ENCODE peak calls at places on chromosomes 3 and 15, in six cellular contexts. Q is GM19239; A is MCF 10A; I is RWPE1; U is activated CD4-positive, CD25-positive, alpha-beta regulatory T cell; H is stimulated activated naive CD8-positive, alpha-beta T cell treated with anti-CD3 and anti-CD28 coated beads, Interleukin-15, amount 100 ng/mL, for 72 hours. N is an unnamed sample.

GRCh38 chr3:81914254-81914653 is 152.8 kb upstream of the GBE1 start:
- DNase-seq in A (no peak), H (no peak), Q (no peak), U (no peak), I (no peak), N (no peak)

GRCh38 chr3:127044996-127045395 is 62.1 kb downstream of the PLXNA1 start:
- DNase-seq in A (peak), H (no peak), I (peak), U (no peak), Q (no peak), N (no peak)

GRCh38 chr3:17840126-17840525 is 97.7 kb upstream of the TBC1D5 start:
- DNase-seq in H (no peak), A (no peak), I (no peak), U (no peak), Q (no peak), N (no peak)

GRCh38 chr3:4741404-4742307 is 237.6 kb upstream of the BHLHE40 start:
- DNase-seq in I (peak), H (no peak), A (peak), Q (no peak), U (no peak), N (peak)

GRCh38 chr3:158782283-158782682 is 19.6 kb upstream of the MFSD1 start:
- DNase-seq in A (no peak), I (no peak), U (no peak), Q (no peak), H (no peak), N (no peak)

GRCh38 chr3:14411988-14412387 is 9.6 kb downstream of the SLC6A6 start:
- DNase-seq in H (no peak), A (no peak), U (no peak), I (no peak), Q (no peak), N (no peak)

GRCh38 chr15:51825701-51826100 is 3.8 kb upstream of the TMOD3 start:
- DNase-seq in Q (no peak), A (no peak), H (no peak), U (no peak), I (no peak), N (no peak)

GRCh38 chr15:59622289-59622688 is 10.7 kb downstream of the GCNT3 start:
- DNase-seq in H (peak), U (no peak), Q (peak), I (peak), A (peak), N (no peak)

GRCh38 chr3:187997490-187997889 is 156.5 kb upstream of the LPP start:
- DNase-seq in U (no peak), H (no peak), Q (no peak), I (no peak), A (no peak), N (no peak)

GRCh38 chr3:179542375-179542774 is 20.4 kb upstream of the ACTL6A start:
- DNase-seq in I (no peak), U (no peak), Q (no peak), H (no peak), A (no peak), N (no peak)

GRCh38 chr15:52698514-52698913 is 19.3 kb upstream of the ATOSA start:
- DNase-seq in Q (no peak), H (no peak), I (no peak), A (no peak), U (no peak), N (no peak)

GRCh38 chr3:129305592-129306091 is 27.0 kb downstream of the HMCES start:
- DNase-seq in I (peak), U (no peak), Q (no peak), H (no peak), A (no peak), N (no peak)

GRCh38 chr15:39807791-39808190 is 25.1 kb upstream of the FSIP1 start:
- DNase-seq in U (no peak), H (no peak), I (no peak), A (no peak), Q (no peak), N (no peak)

GRCh38 chr15:58147151-58147550 is 9.0 kb downstream of the AQP9 start:
- DNase-seq in H (no peak), A (peak), Q (no peak), I (no peak), U (no peak), N (no peak)

GRCh38 chr3:99532246-99532645 is 106.1 kb upstream of the COL8A1 start:
- DNase-seq in A (peak), U (no peak), Q (no peak), I (no peak), H (no peak), N (no peak)

GRCh38 chr3:186536883-186537553 is 7.2 kb downstream of the CRYGS start:
- DNase-seq in H (no peak), A (no peak), Q (no peak), U (no peak), I (no peak), N (no peak)